ENCODE peak calls at places on chromosomes 11 and 22, in ten cellular contexts. Z, O, U, P, V, X, R, N, F and J are unnamed samples.

GRCh38 chr22:39251762-39252460 is 7.1 kb upstream of the PDGFB start:
- DNase-seq in Z (peak), O (no peak), U (no peak), P (peak), V (no peak), X (no peak), R (no peak), N (peak), F (no peak), J (no peak)

GRCh38 chr11:64085915-64086262 is 50.2 kb downstream of the FLRT1 start:
- DNase-seq in Z (no peak), O (no peak), U (no peak), P (no peak), V (no peak), X (no peak), R (no peak), N (peak), F (no peak), J (no peak)

GRCh38 chr22:36577019-36577418 is 48.1 kb upstream of the EIF3D start:
- DNase-seq in Z (peak), O (peak), U (no peak), P (peak), V (no peak), X (peak), R (no peak), N (no peak), F (no peak), J (no peak)

GRCh38 chr11:10044618-10045017 is 249.4 kb downstream of the SBF2 start:
- DNase-seq in Z (peak), O (no peak), U (peak), P (no peak), V (no peak), X (no peak), R (no peak), N (no peak), F (no peak), J (no peak)

GRCh38 chr11:1327064-1327460 is 17.6 kb upstream of the TOLLIP start:
- DNase-seq in Z (no peak), O (no peak), U (no peak), P (no peak), V (no peak), X (no peak), R (no peak), N (no peak), F (no peak), J (no peak)

GRCh38 chr22:38072322-38073149 is 11.4 kb downstream of the SLC16A8 start:
- DNase-seq in Z (no peak), O (no peak), U (no peak), P (no peak), V (no peak), X (no peak), R (no peak), N (no peak), F (no peak), J (no peak)

GRCh38 chr11:123841189-123841588 is 35.0 kb upstream of the OR6M1 start:
- DNase-seq in Z (peak), O (peak), U (no peak), P (peak), V (no peak), X (no peak), R (no peak), N (no peak), F (no peak), J (no peak)

GRCh38 chr11:56887940-56888339 is 100.8 kb upstream of the OR5AK2 start:
- DNase-seq in Z (no peak), O (no peak), U (no peak), P (no peak), V (no peak), X (no peak), R (no peak), N (no peak), F (no peak), J (no peak)

GRCh38 chr22:19085233-19086043 is 36.8 kb downstream of the DGCR2 start:
- DNase-seq in Z (peak), O (peak), U (peak), P (peak), V (no peak), X (peak), R (no peak), N (peak), F (no peak), J (no peak)

GRCh38 chr11:74673956-74674355 is 57.3 kb downstream of the CHRDL2 start:
- DNase-seq in Z (no peak), O (peak), U (no peak), P (no peak), V (peak), X (no peak), R (no peak), N (no peak), F (no peak), J (peak)

GRCh38 chr11:44842219-44842618 is 108.5 kb downstream of the TP53I11 start:
- DNase-seq in Z (no peak), O (peak), U (no peak), P (peak), V (no peak), X (peak), R (no peak), N (no peak), F (no peak), J (no peak)